ENCODE peak calls at places on chromosomes 7 and 10, in ten cellular contexts. Y, F, U, X, S, K, W, H, B and R are unnamed samples.

GRCh38 chr10:124671486-124672075 is 72.6 kb downstream of the FAM53B start:
- DNase-seq in H (peak; percentile 63), W (no peak), K (no peak), U (peak; percentile 85), S (no peak), X (peak; percentile 79), F (peak; percentile 51), B (no peak), Y (no peak), R (peak; percentile 89)

GRCh38 chr10:73003822-73004221 is 49.2 kb upstream of the PLA2G12B start:
- DNase-seq in F (no peak), X (no peak), W (no peak), Y (no peak), H (no peak), K (no peak), B (no peak), S (no peak), U (no peak), R (no peak)

GRCh38 chr10:120514035-120514620 is 57.1 kb downstream of the PLPP4 start:
- DNase-seq in U (peak; percentile 24), H (peak; percentile 24), F (no peak), K (peak; percentile 83), W (no peak), X (no peak), S (no peak), B (no peak), Y (peak; percentile 9), R (no peak)

GRCh38 chr10:115209133-115209532 is 116.0 kb downstream of the ATRNL1 start:
- DNase-seq in Y (no peak), X (no peak), S (no peak), K (no peak), B (no peak), W (no peak), U (no peak), H (no peak), F (no peak), R (no peak)

GRCh38 chr7:16933296-16934248 is 51.8 kb upstream of the AGR3 start:
- DNase-seq in X (no peak), S (no peak), W (no peak), F (no peak), Y (no peak), H (no peak), K (no peak), U (no peak), B (no peak), R (no peak)

GRCh38 chr10:1591045-1591444 is 146.3 kb downstream of the ADARB2 start:
- DNase-seq in K (no peak), X (no peak), H (no peak), Y (no peak), S (no peak), B (no peak), W (no peak), U (no peak), F (no peak), R (no peak)

GRCh38 chr10:26857991-26858706 is 2.6 kb downstream of the ABI1 start:
- DNase-seq in S (no peak), B (no peak), Y (no peak), F (no peak), U (no peak), X (no peak), H (no peak), K (no peak), W (no peak), R (no peak)

GRCh38 chr7:40199076-40199802 is 64.4 kb downstream of the SUGCT start:
- DNase-seq in S (no peak), K (no peak), W (no peak), B (no peak), Y (no peak), F (no peak), U (no peak), H (no peak), X (no peak), R (no peak)

GRCh38 chr7:135799881-135800280 is 51.3 kb upstream of the FAM180A start:
- DNase-seq in Y (no peak), W (no peak), U (no peak), S (no peak), X (no peak), H (no peak), K (no peak), B (no peak), F (no peak), R (no peak)

GRCh38 chr7:67484244-67484751 is 487.7 kb downstream of the TYW1 start:
- DNase-seq in F (peak; percentile 49), K (peak; percentile 71), H (peak; percentile 63), W (peak; percentile 45), S (peak; percentile 39), U (peak; percentile 73), X (peak; percentile 68), B (no peak), Y (peak; percentile 26), R (no peak)

GRCh38 chr10:27541728-27542285 is 37.7 kb downstream of the RAB18 start:
- DNase-seq in U (no peak), X (no peak), B (no peak), Y (no peak), F (no peak), S (no peak), W (no peak), H (no peak), K (no peak), R (no peak)

GRCh38 chr10:98858525-98858924 is 377.1 kb downstream of the HPSE2 start:
- DNase-seq in S (no peak), K (no peak), F (no peak), W (no peak), U (no peak), X (no peak), B (no peak), H (peak; percentile 3), Y (no peak), R (no peak)

GRCh38 chr10:121418126-121418777 is 180.0 kb downstream of the FGFR2 start:
- DNase-seq in H (no peak), X (no peak), K (no peak), F (no peak), Y (no peak), U (no peak), S (no peak), B (no peak), W (no peak), R (no peak)

GRCh38 chr10:77780180-77780579 is 142.6 kb upstream of the KCNMA1 start:
- DNase-seq in Y (no peak), H (no peak), S (no peak), W (peak; percentile 10), B (no peak), K (no peak), U (no peak), X (no peak), F (no peak), R (peak; percentile 53)

GRCh38 chr10:80596391-80597257 is 58.9 kb downstream of the SH2D4B start:
- DNase-seq in B (no peak), S (no peak), F (no peak), K (peak; percentile 63), U (peak; percentile 82), H (peak; percentile 42), W (peak; percentile 29), Y (peak; percentile 23), X (peak; percentile 55), R (peak; percentile 44)

DNA sequence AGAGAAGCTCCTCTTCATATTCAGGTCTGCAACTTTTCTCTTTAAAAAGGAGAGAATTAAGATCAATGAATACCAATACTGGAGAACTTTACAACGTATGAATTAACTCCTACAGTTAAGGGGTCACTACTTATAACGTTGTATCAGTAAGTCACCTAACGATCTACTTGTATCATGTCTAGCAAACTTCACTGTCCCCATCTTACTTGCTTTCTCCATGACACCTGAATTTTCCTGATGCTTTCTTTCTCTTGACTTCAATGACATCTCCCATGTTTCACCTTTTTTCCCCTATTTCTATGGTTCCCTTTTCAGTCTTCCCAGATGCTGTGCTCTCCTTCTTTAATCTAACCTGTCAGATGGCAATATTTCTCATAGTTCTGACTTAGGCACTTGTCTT is 19.6 kb downstream of the NAMPT start:
- DNase-seq in W (no peak), B (no peak), U (no peak), Y (no peak), F (no peak), X (no peak), H (no peak), S (no peak), K (no peak), R (no peak)
- H3K36me3 ChIP-seq in W (peaks cover 42% of the 10 kb centered on the region), B (peaks cover 63% of the 10 kb centered on the region), U (peaks cover 95% of the 10 kb centered on the region), Y (peaks cover 52% of the 10 kb centered on the region), F (no peaks in the 10 kb centered on the region), X (peaks cover 19% of the 10 kb centered on the region), H (peaks cover 4% of the 10 kb centered on the region), S (no peaks in the 10 kb centered on the region), K (peaks cover 37% of the 10 kb centered on the region), R (peaks cover 83% of the 10 kb centered on the region)

GRCh38 chr7:116546916-116547315 is 22.1 kb downstream of the CAV1 start:
- DNase-seq in B (no peak), X (no peak), U (no peak), K (no peak), S (no peak), Y (no peak), W (no peak), F (no peak), H (no peak), R (no peak)

GRCh38 chr7:116546054-116546453 is 21.2 kb downstream of the CAV1 start:
- DNase-seq in F (no peak), W (no peak), H (no peak), X (no peak), S (no peak), B (no peak), K (no peak), U (no peak), Y (no peak), R (no peak)

GRCh38 chr7:116544488-116544887 is 19.7 kb downstream of the CAV1 start:
- DNase-seq in U (no peak), X (no peak), K (no peak), B (no peak), Y (no peak), W (no peak), S (no peak), F (peak; percentile 3), H (no peak), R (no peak)

GRCh38 chr7:116543664-116544063 is 18.8 kb downstream of the CAV1 start:
- DNase-seq in F (no peak), H (no peak), S (no peak), Y (no peak), U (no peak), X (no peak), K (no peak), B (no peak), W (no peak), R (no peak)

GRCh38 chr7:116545411-116545993 is 20.7 kb downstream of the CAV1 start:
- DNase-seq in K (no peak), U (no peak), X (no peak), Y (no peak), F (no peak), B (no peak), S (no peak), H (no peak), W (no peak), R (no peak)
- H3K27ac ChIP-seq in K (no peak overlapping the region), U (no peak overlapping the region), X (peak overlapping the region; percentile 55), Y (peak overlapping the region; percentile 49), F (no peak overlapping the region), B (no peak overlapping the region), S (no peak overlapping the region), H (no peak overlapping the region), W (no peak overlapping the region), R (peak overlapping the region; percentile 21)

GRCh38 chr7:103059471-103059870 is 15.1 kb downstream of the FBXL13 start:
- DNase-seq in H (no peak), F (no peak), K (no peak), W (no peak), Y (no peak), U (no peak), S (no peak), B (no peak), X (no peak), R (no peak)
- TF ChIP-seq EP300 in H (no peak), F (no peak), K (no peak), W (no peak), Y (no peak), U (no peak), S (no peak), B (no peak), X (no peak), R (no peak)

GRCh38 chr10:5894458-5894857 is 4.4 kb downstream of the FBH1 start:
- DNase-seq in H (no peak), W (no peak), Y (no peak), F (no peak), U (no peak), S (no peak), K (no peak), B (no peak), X (no peak), R (no peak)
- H3K36me3 ChIP-seq in H (peaks cover 8% of the 10 kb centered on the region), W (no peaks in the 10 kb centered on the region), Y (peaks cover 6% of the 10 kb centered on the region), F (no peaks in the 10 kb centered on the region), U (peaks cover 68% of the 10 kb centered on the region), S (no peaks in the 10 kb centered on the region), K (peaks cover 19% of the 10 kb centered on the region), B (peaks cover 5% of the 10 kb centered on the region), X (peaks cover 13% of the 10 kb centered on the region), R (peaks cover 26% of the 10 kb centered on the region)